ENCODE peak calls at places on chromosome 11, in nine cellular contexts. F is IMR-90, C is OCI-LY7, S is cardiac muscle cell, V is AG09309, R is tibial nerve, Z is AG09319, U is dorsolateral prefrontal cortex, M is fibroblast of villous mesenchyme. W is an unnamed sample.

GRCh38 chr11:44400431-44400830 is 90.5 kb upstream of the ALX4 start:
- DNase-seq in F (no peak), C (peak), S (no peak), V (no peak), R (no peak), Z (no peak), U (no peak), M (no peak), W (no peak)

GRCh38 chr11:34203377-34203801 is 98.0 kb downstream of the NAT10 start:
- DNase-seq in F (no peak), C (peak), S (no peak), V (no peak), R (no peak), Z (no peak), U (no peak), M (no peak), W (peak)

GRCh38 chr11:119175493-119176077 is 7.1 kb downstream of the NLRX1 start:
- DNase-seq in F (peak), C (no peak), S (peak), V (no peak), R (no peak), Z (no peak), U (no peak), M (peak), W (no peak)

GRCh38 chr11:120285256-120285655 is 39.8 kb upstream of the TLCD5 start:
- DNase-seq in F (no peak), C (no peak), S (no peak), V (peak), R (no peak), Z (no peak), U (no peak), M (no peak), W (no peak)

GRCh38 chr11:82776377-82776776 is 42.7 kb upstream of the FAM181B start:
- DNase-seq in F (no peak), C (no peak), S (no peak), V (no peak), R (no peak), Z (no peak), U (no peak), M (no peak), W (no peak)

GRCh38 chr11:75112200-75112599 is 15.5 kb upstream of the OR2AT4 start:
- DNase-seq in F (no peak), C (no peak), S (no peak), V (no peak), R (no peak), Z (no peak), U (no peak), M (no peak), W (no peak)

GRCh38 chr11:100789500-100789899 is 102.4 kb downstream of the ARHGAP42 start:
- DNase-seq in F (peak), C (no peak), S (no peak), V (no peak), R (no peak), Z (no peak), U (no peak), M (peak), W (no peak)

GRCh38 chr11:115301029-115301428 is 203.2 kb downstream of the CADM1 start:
- DNase-seq in F (peak), C (no peak), S (no peak), V (no peak), R (no peak), Z (no peak), U (no peak), M (no peak), W (no peak)

GRCh38 chr11:72225411-72225951 is 914 bp downstream of the INPPL1 start:
- DNase-seq in F (no peak), C (peak), S (peak), V (no peak), R (no peak), Z (no peak), U (no peak), M (no peak), W (peak)

GRCh38 chr11:112025682-112026081 is 474 bp downstream of the DLAT start:
- DNase-seq in F (peak), C (peak), S (no peak), V (no peak), R (no peak), Z (no peak), U (no peak), M (peak), W (no peak)

GRCh38 chr11:47220401-47220821 is 5.6 kb downstream of the DDB2 start:
- DNase-seq in F (peak), C (no peak), S (peak), V (peak), R (no peak), Z (no peak), U (no peak), M (peak), W (no peak)

GRCh38 chr11:44671234-44671633 is 55.5 kb upstream of the TSPAN18 start:
- DNase-seq in F (no peak), C (no peak), S (no peak), V (no peak), R (no peak), Z (no peak), U (no peak), M (no peak), W (no peak)

GRCh38 chr11:61011239-61011870 is 39.9 kb downstream of the CD6 start:
- DNase-seq in F (no peak), C (no peak), S (no peak), V (no peak), R (no peak), Z (no peak), U (no peak), M (no peak), W (no peak)

GRCh38 chr11:36088234-36088975 is 144.5 kb downstream of the LDLRAD3 start:
- DNase-seq in F (peak), C (no peak), S (no peak), V (no peak), R (no peak), Z (no peak), U (no peak), M (no peak), W (no peak)

GRCh38 chr11:96037267-96037990 is 113.5 kb upstream of the MTMR2 start:
- DNase-seq in F (no peak), C (no peak), S (no peak), V (no peak), R (no peak), Z (no peak), U (no peak), M (peak), W (no peak)

GRCh38 chr11:46903846-46904245 is 14.5 kb downstream of the LRP4 start:
- DNase-seq in F (no peak), C (peak), S (no peak), V (no peak), R (no peak), Z (no peak), U (peak), M (no peak), W (no peak)

GRCh38 chr11:770642-771616 is 6.4 kb downstream of the GATD1 start:
- DNase-seq in F (no peak), C (no peak), S (no peak), V (no peak), R (no peak), Z (no peak), U (no peak), M (no peak), W (no peak)

GRCh38 chr11:32072872-32073661 is 17.8 kb upstream of the RCN1 start:
- DNase-seq in F (no peak), C (no peak), S (no peak), V (no peak), R (no peak), Z (no peak), U (no peak), M (no peak), W (no peak)

GRCh38 chr11:3929689-3930088 is 74.2 kb downstream of the STIM1 start:
- DNase-seq in F (no peak), C (no peak), S (no peak), V (no peak), R (no peak), Z (no peak), U (no peak), M (no peak), W (no peak)

GRCh38 chr11:117328414-117329010 is 858 bp downstream of the CEP164 start:
- DNase-seq in F (peak), C (peak), S (peak), V (no peak), R (no peak), Z (no peak), U (no peak), M (peak), W (peak)

GRCh38 chr11:1770528-1770927 is 6.8 kb upstream of the CTSD start:
- DNase-seq in F (no peak), C (no peak), S (no peak), V (no peak), R (no peak), Z (no peak), U (no peak), M (no peak), W (no peak)

GRCh38 chr11:107648247-107648646 is 57.3 kb downstream of the ELMOD1 start:
- DNase-seq in F (no peak), C (no peak), S (no peak), V (no peak), R (no peak), Z (no peak), U (no peak), M (no peak), W (no peak)

GRCh38 chr11:2289350-2289749 is 12.4 kb downstream of the C11orf21 start:
- DNase-seq in F (no peak), C (no peak), S (no peak), V (no peak), R (peak), Z (no peak), U (no peak), M (no peak), W (no peak)

GRCh38 chr11:118202599-118203422 is 22.0 kb downstream of the JAML start:
- DNase-seq in F (no peak), C (no peak), S (no peak), V (no peak), R (no peak), Z (no peak), U (no peak), M (no peak), W (no peak)

GRCh38 chr11:33259869-33260268 is 2.7 kb downstream of the HIPK3 start:
- DNase-seq in F (peak), C (no peak), S (no peak), V (no peak), R (no peak), Z (no peak), U (no peak), M (peak), W (no peak)

GRCh38 chr11:91998466-91998865 is 226.2 kb upstream of the FAT3 start:
- DNase-seq in F (no peak), C (no peak), S (no peak), V (no peak), R (no peak), Z (no peak), U (no peak), M (no peak), W (no peak)

GRCh38 chr11:44949160-44950035 is 1.3 kb downstream of the TP53I11 start:
- DNase-seq in F (peak), C (no peak), S (peak), V (no peak), R (no peak), Z (no peak), U (no peak), M (peak), W (peak)

GRCh38 chr11:43984039-43984438 is 41.6 kb downstream of the C11orf96 start:
- DNase-seq in F (no peak), C (no peak), S (no peak), V (no peak), R (no peak), Z (no peak), U (no peak), M (no peak), W (no peak)

GRCh38 chr11:12287374-12288211 is 89.8 kb upstream of the PARVA start:
- DNase-seq in F (peak), C (no peak), S (peak), V (peak), R (peak), Z (peak), U (no peak), M (peak), W (peak)

GRCh38 chr11:117668291-117668690 is 128.7 kb downstream of the DSCAML1 start:
- DNase-seq in F (no peak), C (no peak), S (no peak), V (no peak), R (no peak), Z (no peak), U (no peak), M (no peak), W (no peak)

GRCh38 chr11:90288207-90288821 is 65.5 kb upstream of the CHORDC1 start:
- DNase-seq in F (peak), C (peak), S (peak), V (no peak), R (no peak), Z (no peak), U (no peak), M (peak), W (peak)

GRCh38 chr11:126578021-126578420 is 222.5 kb downstream of the ST3GAL4 start:
- DNase-seq in F (no peak), C (no peak), S (no peak), V (no peak), R (no peak), Z (no peak), U (no peak), M (no peak), W (no peak)

GRCh38 chr11:14446701-14447169 is 52.9 kb downstream of the COPB1 start:
- DNase-seq in F (peak), C (no peak), S (peak), V (no peak), R (no peak), Z (no peak), U (no peak), M (peak), W (no peak)
- TF ChIP-seq CTCF in F (no peak), C (no peak), S (no peak), V (no peak), R (no peak), Z (no peak), U (no peak), M (no peak), W (no peak)

GRCh38 chr11:66718320-66718971 is 10.6 kb downstream of the SPTBN2 start:
- DNase-seq in F (no peak), C (no peak), S (no peak), V (no peak), R (no peak), Z (no peak), U (no peak), M (no peak), W (no peak)
- TF ChIP-seq CTCF in F (no peak), C (no peak), S (peak), V (no peak), R (no peak), Z (no peak), U (no peak), M (peak), W (no peak)

DNA sequence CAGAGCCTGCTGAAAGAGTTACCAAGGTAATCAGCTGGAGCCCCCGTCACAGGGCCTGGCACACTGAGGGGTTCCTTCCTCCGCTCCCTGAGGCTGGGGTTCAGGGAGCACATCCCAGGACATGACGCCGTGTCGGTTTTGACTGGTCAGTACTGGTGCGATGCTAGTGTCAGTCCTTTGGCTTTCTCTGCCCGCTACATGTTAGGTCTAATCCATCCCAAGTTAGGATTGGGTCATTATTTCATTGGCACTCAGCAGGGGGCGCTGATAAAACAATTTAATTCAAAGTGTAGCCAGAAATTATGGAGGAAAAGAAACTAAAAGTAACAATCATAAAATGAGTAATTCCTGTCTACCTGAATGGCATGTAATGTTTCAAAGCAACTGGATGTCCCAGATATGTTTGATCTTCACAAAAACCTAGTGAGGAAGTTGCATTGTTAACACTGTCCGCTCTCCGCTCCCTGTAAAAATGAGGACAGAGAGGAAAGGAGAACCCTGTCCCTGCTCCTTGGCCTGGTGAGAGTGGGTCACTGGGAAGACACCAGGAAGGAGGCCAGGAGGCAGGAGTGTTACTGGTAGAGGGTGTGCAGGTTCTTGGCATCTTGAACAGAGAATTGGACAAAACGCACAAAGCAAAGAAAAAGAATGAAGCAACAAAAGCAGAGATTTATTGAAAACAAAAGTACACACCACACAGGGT is 27.1 kb downstream of the TSKU start:
- DNase-seq in F (no peak), C (peak), S (peak), V (no peak), R (peak), Z (no peak), U (no peak), M (no peak), W (peak)
- TF ChIP-seq CTCF in F (peak), C (peak), S (peak), V (peak), R (peak), Z (peak), U (peak), M (peak), W (peak)

DNA sequence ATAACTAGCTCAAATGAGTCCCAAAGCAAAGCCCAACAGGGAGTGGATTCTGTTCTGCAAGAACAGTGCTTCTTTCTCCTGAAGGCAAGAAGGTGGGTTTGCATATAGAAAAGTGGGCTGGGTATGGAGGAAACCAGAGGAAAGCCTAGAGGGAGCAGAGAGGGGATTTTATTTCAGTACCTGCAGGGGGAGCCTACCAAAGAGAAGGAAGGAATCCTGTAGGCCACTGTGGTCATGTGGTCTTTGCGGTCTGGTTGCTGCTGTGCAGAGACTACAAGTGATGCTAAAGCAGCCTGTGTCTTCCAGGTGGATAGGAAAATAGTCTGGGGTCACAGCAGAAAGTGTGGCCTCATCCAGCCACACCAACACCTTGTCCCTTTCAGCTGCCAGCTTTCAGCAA is 33.2 kb upstream of the ZBTB16 start:
- DNase-seq in F (no peak), C (peak), S (peak), V (no peak), R (no peak), Z (no peak), U (no peak), M (peak), W (peak)
- TF ChIP-seq CTCF in F (no peak), C (peak), S (peak), V (peak), R (no peak), Z (no peak), U (peak), M (peak), W (no peak)

GRCh38 chr11:64251986-64252837 is 882 bp downstream of the PLCB3 start:
- DNase-seq in F (no peak), C (peak), S (peak), V (no peak), R (no peak), Z (no peak), U (no peak), M (no peak), W (no peak)
- TF ChIP-seq CTCF in F (peak), C (peak), S (peak), V (peak), R (peak), Z (peak), U (peak), M (peak), W (peak)

GRCh38 chr11:59144579-59145345 is 2.1 kb downstream of the FAM111A start:
- DNase-seq in F (peak), C (peak), S (peak), V (peak), R (peak), Z (peak), U (no peak), M (peak), W (peak)
- TF ChIP-seq CTCF in F (peak), C (peak), S (peak), V (no peak), R (no peak), Z (no peak), U (no peak), M (peak), W (peak)

DNA sequence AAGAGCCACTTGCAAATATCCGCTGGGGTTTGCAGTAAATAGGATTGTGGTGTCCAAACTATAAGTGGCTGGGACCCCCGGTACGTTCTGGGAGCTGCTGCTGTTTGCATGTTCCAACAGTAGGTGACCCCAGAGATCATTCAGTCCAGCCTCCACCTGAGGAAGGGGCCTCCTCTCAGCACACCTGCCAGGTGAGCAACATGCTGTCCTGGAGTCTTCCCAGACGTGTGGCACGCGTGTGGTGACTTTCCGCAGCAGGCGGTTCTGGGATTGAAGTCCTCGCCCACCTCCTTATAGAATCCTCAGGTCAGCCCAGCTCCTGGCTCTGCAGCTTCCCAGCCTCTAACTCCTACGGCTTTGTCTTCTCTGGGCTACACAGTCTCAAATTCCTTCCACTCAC is 6.7 kb downstream of the P2RX3 start:
- DNase-seq in F (no peak), C (no peak), S (no peak), V (no peak), R (no peak), Z (no peak), U (no peak), M (no peak), W (no peak)
- TF ChIP-seq CTCF in F (no peak), C (no peak), S (no peak), V (no peak), R (no peak), Z (no peak), U (no peak), M (no peak), W (no peak)

GRCh38 chr11:123517559-123518364 is 87.7 kb downstream of the GRAMD1B start:
- DNase-seq in F (no peak), C (no peak), S (no peak), V (no peak), R (no peak), Z (no peak), U (no peak), M (no peak), W (peak)
- TF ChIP-seq CTCF in F (no peak), C (no peak), S (no peak), V (no peak), R (no peak), Z (no peak), U (no peak), M (no peak), W (peak)

DNA sequence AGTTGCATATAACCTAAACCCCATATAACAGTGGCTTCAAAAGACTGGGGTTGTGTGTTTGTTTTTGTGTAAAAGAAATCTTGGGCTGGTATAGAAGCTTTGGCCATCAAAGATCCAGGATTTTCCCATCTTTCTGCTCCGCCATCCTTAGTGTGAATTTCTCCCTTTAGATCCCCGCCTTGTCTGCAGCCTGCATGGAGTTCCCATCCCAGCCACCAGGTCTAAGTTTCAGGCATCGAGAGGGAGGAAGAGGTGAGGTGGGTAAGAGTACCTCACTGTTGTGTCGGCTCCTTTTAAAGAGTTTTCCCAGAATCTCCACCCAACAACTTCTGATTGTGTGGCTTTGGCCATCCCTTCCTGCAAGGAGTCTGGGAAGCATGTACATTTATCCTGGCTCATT is 195.5 kb upstream of the SORL1-AS1 start:
- DNase-seq in F (no peak), C (no peak), S (no peak), V (no peak), R (no peak), Z (no peak), U (no peak), M (no peak), W (no peak)
- TF ChIP-seq CTCF in F (no peak), C (no peak), S (no peak), V (no peak), R (no peak), Z (no peak), U (no peak), M (no peak), W (no peak)